ENCODE peak calls at places on chromosomes 16 and 17, in seven cellular contexts. Z is thoracic aorta; A is PC-3; N is Karpas-422; G is MM.1S; X is effector memory CD4-positive, alpha-beta T cell; Y is psoas muscle. U is an unnamed sample.

GRCh38 chr16:30743690-30744089 is 4.5 kb upstream of the PHKG2 start:
- DNase-seq in Z (no peak), A (no peak), N (no peak), G (no peak), X (no peak), Y (peak), U (no peak)

GRCh38 chr16:88651276-88651988 is 579 bp upstream of the CYBA start:
- DNase-seq in Z (no peak), A (no peak), N (peak), G (peak), X (peak), Y (peak), U (no peak)

GRCh38 chr17:80794281-80795089 is 197.2 kb upstream of the CHMP6 start:
- DNase-seq in Z (no peak), A (no peak), N (no peak), G (no peak), X (no peak), Y (no peak), U (no peak)

GRCh38 chr17:62809656-62810055 is 1.5 kb upstream of the MARCHF10 start:
- DNase-seq in Z (no peak), A (no peak), N (no peak), G (no peak), X (no peak), Y (no peak), U (no peak)

GRCh38 chr16:27066655-27067054 is at the start of gene C16orf82:
- DNase-seq in Z (no peak), A (no peak), N (no peak), G (no peak), X (no peak), Y (no peak), U (no peak)

GRCh38 chr16:18804540-18804939 is 3.2 kb upstream of the ARL6IP1 start:
- DNase-seq in Z (no peak), A (no peak), N (no peak), G (no peak), X (no peak), Y (no peak), U (no peak)

GRCh38 chr16:50509521-50510341 is 38.5 kb upstream of the NKD1 start:
- DNase-seq in Z (no peak), A (peak), N (peak), G (no peak), X (peak), Y (no peak), U (no peak)

GRCh38 chr17:64025732-64026294 is 5.4 kb upstream of the ICAM2 start:
- DNase-seq in Z (peak), A (peak), N (peak), G (peak), X (peak), Y (peak), U (peak)

GRCh38 chr17:27473748-27474609 is 17.7 kb downstream of the KSR1 start:
- DNase-seq in Z (no peak), A (no peak), N (no peak), G (peak), X (peak), Y (no peak), U (no peak)

GRCh38 chr17:61404702-61405046 is 5.0 kb downstream of the TBX2 start:
- DNase-seq in Z (no peak), A (no peak), N (no peak), G (no peak), X (no peak), Y (no peak), U (no peak)

GRCh38 chr17:43418441-43419374 is 19.9 kb downstream of the ARL4D start:
- DNase-seq in Z (no peak), A (peak), N (no peak), G (no peak), X (no peak), Y (peak), U (peak)

DNA sequence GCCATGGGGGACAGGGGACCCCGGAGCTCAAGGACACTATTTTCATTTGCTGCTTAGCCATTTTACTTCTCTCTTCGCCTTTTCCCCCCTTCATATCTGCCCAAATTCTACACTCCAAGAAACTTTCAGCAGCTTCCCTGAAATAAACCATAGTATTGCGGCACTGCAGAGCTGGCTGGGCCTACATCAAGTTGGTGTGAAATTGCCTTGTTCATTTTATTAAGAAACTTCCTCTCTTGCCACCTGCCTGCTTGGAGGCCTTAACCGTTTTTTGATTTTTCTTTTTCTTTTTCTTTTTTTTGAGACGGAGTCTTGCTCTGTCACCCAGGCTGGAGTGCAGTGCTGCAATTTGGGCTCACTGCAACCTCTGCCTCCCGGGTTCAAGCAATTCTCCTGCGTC is 7.4 kb upstream of the CPNE2 start:
- DNase-seq in Z (no peak), A (no peak), N (no peak), G (no peak), X (no peak), Y (no peak), U (no peak)
- H3K27ac ChIP-seq in Z (no peak), A (no peak), N (no peak), G (no peak), X (no peak), Y (no peak), U (peak)

GRCh38 chr16:86625029-86625428 is 46.7 kb downstream of the FOXL1 start:
- DNase-seq in Z (no peak), A (no peak), N (no peak), G (no peak), X (no peak), Y (no peak), U (peak)
- H3K27ac ChIP-seq in Z (peak), A (no peak), N (no peak), G (no peak), X (no peak), Y (no peak), U (peak)

DNA sequence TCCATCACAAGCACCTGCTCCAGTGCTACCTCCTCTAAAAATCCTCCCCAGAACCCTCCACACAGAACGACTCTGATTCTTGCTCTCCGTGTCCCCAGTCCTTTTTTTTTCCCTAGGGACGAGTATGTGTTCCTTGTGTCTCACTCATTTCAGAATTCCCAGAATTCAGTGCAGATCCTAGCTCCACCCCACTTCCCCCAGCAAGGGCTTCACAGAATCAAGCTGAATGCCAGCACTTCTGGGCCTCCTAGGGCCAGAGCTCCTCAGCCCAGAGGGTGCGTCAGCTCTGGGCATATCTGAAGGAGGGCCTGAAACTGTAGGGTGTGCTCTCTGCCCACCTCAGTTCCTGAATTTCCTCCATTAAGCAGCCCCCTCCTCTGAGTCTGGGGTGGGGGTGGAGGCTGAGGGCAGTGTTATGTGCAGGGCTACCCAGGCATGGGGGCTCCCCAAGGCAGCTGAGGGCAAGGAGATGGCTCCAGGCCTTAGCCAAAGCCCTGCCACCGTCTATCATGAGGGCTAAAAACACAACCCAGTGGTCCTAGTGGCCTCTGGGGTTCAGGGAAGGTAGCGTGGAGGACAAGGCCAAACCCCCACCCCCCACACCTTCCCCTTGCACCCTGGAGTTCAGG is 6.5 kb downstream of the UNC119 start:
- DNase-seq in Z (no peak), A (no peak), N (no peak), G (no peak), X (no peak), Y (no peak), U (no peak)
- H3K27ac ChIP-seq in Z (no peak), A (no peak), N (no peak), G (no peak), X (no peak), Y (no peak), U (no peak)

GRCh38 chr16:82567203-82567602 is 59.6 kb upstream of the CDH13 start:
- DNase-seq in Z (no peak), A (no peak), N (peak), G (no peak), X (no peak), Y (no peak), U (no peak)

GRCh38 chr16:82562183-82562677 is 64.5 kb upstream of the CDH13 start:
- DNase-seq in Z (no peak), A (no peak), N (no peak), G (no peak), X (no peak), Y (no peak), U (no peak)

DNA sequence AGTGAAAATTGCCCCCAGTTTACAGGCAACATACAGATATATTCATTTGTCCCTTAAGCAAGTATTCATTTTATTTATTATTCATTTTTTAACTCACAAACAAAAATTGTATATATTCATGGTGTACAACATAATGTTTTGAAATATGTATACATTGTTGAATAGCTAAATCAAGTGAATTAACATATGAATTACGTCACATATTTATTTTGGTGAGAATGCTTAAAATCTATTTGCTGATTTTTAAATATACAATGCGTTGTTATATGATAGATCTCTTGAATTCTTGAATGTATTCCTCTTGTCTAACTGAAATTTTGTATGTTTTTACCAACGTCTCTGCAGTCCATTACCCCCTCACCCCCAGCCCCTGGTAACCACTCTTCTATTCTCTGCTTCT is 63.4 kb upstream of the CDH13 start:
- DNase-seq in Z (no peak), A (no peak), N (no peak), G (no peak), X (no peak), Y (no peak), U (no peak)
- H3K27ac ChIP-seq in Z (no peak), A (no peak), N (no peak), G (no peak), X (no peak), Y (no peak), U (no peak)

GRCh38 chr17:39261286-39261685 is 35.5 kb upstream of the STAC2 start:
- DNase-seq in Z (no peak), A (no peak), N (peak), G (no peak), X (no peak), Y (no peak), U (no peak)

DNA sequence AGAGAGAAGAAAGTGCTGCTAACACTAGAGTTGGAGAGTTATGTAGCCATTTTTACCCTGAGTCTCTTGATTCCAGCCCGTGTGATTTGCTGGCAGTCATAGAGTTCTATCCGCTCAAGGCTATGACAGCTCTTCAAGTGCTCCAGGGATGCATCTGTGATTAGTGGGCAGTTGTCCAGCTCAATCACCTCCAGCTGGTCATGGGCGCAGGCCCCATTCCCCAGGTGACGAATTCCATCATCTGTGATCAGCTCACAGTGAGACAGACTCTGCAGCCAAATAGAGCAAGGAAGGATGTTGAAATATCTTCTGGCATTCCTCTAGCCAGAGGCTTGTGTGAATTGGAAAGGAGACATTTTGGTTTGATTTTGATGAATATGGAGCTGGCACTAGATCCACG is 38.4 kb upstream of the STAC2 start:
- DNase-seq in Z (no peak), A (no peak), N (no peak), G (no peak), X (no peak), Y (peak), U (no peak)
- H3K27ac ChIP-seq in Z (no peak), A (no peak), N (no peak), G (no peak), X (no peak), Y (peak), U (no peak)

DNA sequence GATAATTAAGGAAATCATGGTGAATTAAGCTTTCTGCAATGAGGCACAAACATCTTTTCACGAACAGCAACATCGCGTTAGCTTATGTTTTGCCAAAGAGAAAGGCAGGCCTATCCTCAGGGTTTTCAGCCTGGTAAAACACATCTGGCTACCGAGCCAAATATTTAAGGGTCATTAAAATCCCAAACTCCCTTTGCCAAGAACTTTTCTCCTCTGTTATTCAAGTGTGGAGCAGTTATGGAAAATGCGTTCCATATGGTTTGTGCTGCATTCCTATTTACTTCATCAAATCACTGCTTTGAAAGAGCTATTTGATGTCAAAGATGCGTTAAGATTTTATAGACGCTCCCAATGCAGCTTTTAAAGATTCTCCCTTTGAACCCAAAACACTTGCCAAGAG is 308.3 kb upstream of the CDH5 start:
- DNase-seq in Z (no peak), A (no peak), N (no peak), G (no peak), X (no peak), Y (no peak), U (no peak)
- H3K27ac ChIP-seq in Z (no peak), A (no peak), N (no peak), G (no peak), X (no peak), Y (no peak), U (no peak)

GRCh38 chr16:79597775-79598174 is 2.8 kb downstream of the MAF start:
- DNase-seq in Z (no peak), A (no peak), N (no peak), G (no peak), X (no peak), Y (no peak), U (no peak)
- H3K27ac ChIP-seq in Z (no peak), A (no peak), N (no peak), G (peak), X (peak), Y (peak), U (no peak)

DNA sequence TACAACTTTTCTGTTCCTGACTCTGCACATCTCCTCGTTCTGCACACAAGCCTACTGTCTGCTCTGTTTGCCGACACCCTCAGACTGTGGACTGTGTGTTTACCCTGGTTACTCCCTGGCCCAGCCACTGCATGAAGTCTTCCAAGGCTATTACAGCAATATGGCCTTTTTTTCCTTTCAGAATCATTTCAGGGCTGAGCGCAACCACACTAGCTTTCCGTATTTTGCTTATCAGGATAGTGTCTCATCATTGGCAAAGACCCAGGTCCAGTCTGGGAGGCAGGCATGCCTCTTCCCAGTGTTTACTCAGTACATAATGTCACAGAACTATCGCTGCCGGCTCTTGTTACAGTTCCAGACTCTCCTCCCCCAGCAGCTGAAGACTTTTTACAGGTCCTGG is 10.1 kb downstream of the DNAH9 start:
- DNase-seq in Z (no peak), A (peak), N (no peak), G (no peak), X (no peak), Y (peak), U (no peak)
- H3K27ac ChIP-seq in Z (no peak), A (no peak), N (no peak), G (no peak), X (no peak), Y (no peak), U (no peak)

GRCh38 chr17:76714822-76715461 is 4.2 kb upstream of the MXRA7 start:
- DNase-seq in Z (no peak), A (peak), N (peak), G (peak), X (peak), Y (peak), U (no peak)
- H3K27ac ChIP-seq in Z (peak), A (no peak), N (no peak), G (peak), X (peak), Y (peak), U (peak)

U was measured in RWPE1.